ENCODE peak calls at places on chromosomes 4 and X, in ten cellular contexts. V is K562, U is suprapubic skin, X is HCT116, I is spleen, A is sigmoid colon, Y is esophagus muscularis mucosa, M is stomach, E is HepG2, T is upper lobe of left lung. Q is an unnamed sample.

GRCh38 chrX:65679071-65679540 is 11.7 kb downstream of the MSN start:
- DNase-seq in X (no peak), T (no peak), E (no peak), I (no peak), Y (no peak), M (no peak), V (no peak), U (no peak), A (no peak), Q (no peak)

GRCh38 chr4:158162637-158163036 is 10.2 kb downstream of the GASK1B start:
- DNase-seq in Y (no peak), X (no peak), M (no peak), E (no peak), U (no peak), A (no peak), V (no peak), T (no peak), I (no peak), Q (no peak)

GRCh38 chrX:123818243-123818642 is 41.6 kb upstream of the XIAP start:
- DNase-seq in U (no peak), A (no peak), I (no peak), M (peak), T (no peak), E (peak), Y (no peak), V (no peak), X (no peak), Q (no peak)

GRCh38 chrX:74449937-74450330 is 28.6 kb downstream of the SLC16A2 start:
- DNase-seq in V (no peak), M (no peak), E (no peak), Y (no peak), U (no peak), I (no peak), A (no peak), T (no peak), X (no peak), Q (no peak)

GRCh38 chr4:40718571-40718970 is 31.2 kb upstream of the NSUN7 start:
- DNase-seq in E (no peak), U (no peak), Y (no peak), V (no peak), A (no peak), I (no peak), M (peak), T (peak), X (no peak), Q (no peak)

GRCh38 chrX:7068939-7069367 is 78.6 kb upstream of the STS start:
- DNase-seq in I (no peak), E (no peak), X (no peak), T (no peak), Y (no peak), M (no peak), A (no peak), U (no peak), V (no peak), Q (no peak)

GRCh38 chr4:22179124-22179874 is 230.7 kb upstream of the KCNIP4 start:
- DNase-seq in I (no peak), T (no peak), X (no peak), Y (no peak), V (no peak), E (no peak), M (no peak), U (no peak), A (no peak), Q (no peak)

GRCh38 chrX:154735695-154736393 is 15.0 kb downstream of the GAB3 start:
- DNase-seq in X (no peak), A (peak), M (no peak), I (no peak), V (no peak), E (no peak), T (peak), U (no peak), Y (no peak), Q (no peak)

GRCh38 chr4:175290401-175290800 is 372.2 kb downstream of the ADAM29 start:
- DNase-seq in I (no peak), Y (no peak), M (no peak), T (no peak), X (no peak), V (no peak), E (no peak), A (no peak), U (no peak), Q (no peak)

GRCh38 chr4:40446785-40447184 is 111.7 kb downstream of the CHRNA9 start:
- DNase-seq in I (no peak), V (no peak), M (no peak), A (no peak), Y (no peak), X (no peak), U (no peak), E (no peak), T (no peak), Q (no peak)

GRCh38 chrX:7159132-7159861 is 11.3 kb upstream of the PUDP start:
- DNase-seq in X (no peak), V (no peak), M (peak), T (peak), U (no peak), A (no peak), E (no peak), Y (no peak), I (no peak), Q (no peak)

GRCh38 chrX:8783100-8784098 is 17.8 kb downstream of the FAM9A start:
- DNase-seq in T (peak), U (no peak), Y (no peak), V (peak), M (no peak), X (no peak), I (peak), A (no peak), E (peak), Q (peak)

GRCh38 chrX:74246524-74246923 is 57.5 kb upstream of the ZCCHC13 start:
- DNase-seq in V (no peak), T (no peak), X (no peak), A (no peak), M (no peak), E (no peak), I (no peak), U (no peak), Y (no peak), Q (no peak)

GRCh38 chrX:23857935-23858334 is 49.8 kb downstream of the APOO start:
- DNase-seq in V (no peak), U (no peak), I (no peak), T (no peak), X (no peak), M (no peak), E (no peak), Y (no peak), A (no peak), Q (no peak)

GRCh38 chr4:117447925-117448324 is 362.5 kb upstream of the TRAM1L1 start:
- DNase-seq in M (no peak), V (no peak), U (no peak), E (peak), X (no peak), Y (no peak), A (no peak), T (no peak), I (no peak), Q (no peak)

GRCh38 chrX:134101636-134102035 is 116.2 kb upstream of the GPC3 start:
- DNase-seq in M (no peak), I (no peak), Y (no peak), E (no peak), A (no peak), U (no peak), T (no peak), X (no peak), V (no peak), Q (no peak)

GRCh38 chr4:87946766-87947165 is 28.7 kb upstream of the SPP1 start:
- DNase-seq in T (no peak), X (no peak), V (no peak), U (no peak), I (no peak), A (no peak), M (no peak), Y (no peak), E (no peak), Q (no peak)

GRCh38 chr4:177051473-177052060 is 258.1 kb upstream of the NEIL3 start:
- DNase-seq in X (peak), I (no peak), V (peak), M (no peak), E (peak), Y (no peak), A (no peak), U (no peak), T (no peak), Q (peak)

GRCh38 chrX:16633754-16634153 is 16.2 kb upstream of the S100G start:
- DNase-seq in Y (no peak), I (no peak), A (no peak), V (no peak), T (no peak), M (no peak), E (no peak), U (no peak), X (no peak), Q (no peak)

GRCh38 chrX:16870095-16870860 is at the start of gene RBBP7:
- DNase-seq in T (peak), V (peak), I (peak), X (peak), M (peak), E (peak), Y (peak), U (peak), A (peak), Q (peak)

GRCh38 chr4:44493924-44494323 is 45.3 kb upstream of the KCTD8 start:
- DNase-seq in E (peak), Y (no peak), X (no peak), U (no peak), A (no peak), T (no peak), V (peak), I (no peak), M (no peak), Q (no peak)

GRCh38 chrX:41273638-41274037 is 60.3 kb upstream of the DDX3X start:
- DNase-seq in X (no peak), T (no peak), V (no peak), M (no peak), U (no peak), Y (no peak), E (no peak), I (no peak), A (no peak), Q (no peak)

GRCh38 chrX:82412851-82413250 is 1095.2 kb upstream of the POU3F4 start:
- DNase-seq in Y (no peak), A (no peak), T (no peak), U (no peak), I (no peak), V (no peak), X (peak), E (no peak), M (no peak), Q (no peak)

GRCh38 chrX:21412883-21413282 is 38.7 kb downstream of the CNKSR2 start:
- DNase-seq in U (no peak), V (no peak), A (no peak), T (no peak), E (no peak), M (no peak), Y (no peak), X (no peak), I (no peak), Q (no peak)

GRCh38 chr4:156195914-156196313 is 242.2 kb upstream of the CTSO start:
- DNase-seq in I (no peak), E (no peak), X (no peak), U (no peak), Y (no peak), M (no peak), V (no peak), T (no peak), A (no peak), Q (peak)

GRCh38 chr4:52659722-52660261 is 691 bp upstream of the USP46 start:
- DNase-seq in X (no peak), V (peak), A (peak), U (peak), I (peak), T (peak), Y (no peak), E (peak), M (peak), Q (no peak)

GRCh38 chr4:152255437-152255836 is 280.5 kb downstream of the FBXW7 start:
- DNase-seq in E (no peak), U (no peak), M (no peak), I (no peak), Y (peak), X (peak), V (no peak), T (peak), A (no peak), Q (no peak)

GRCh38 chr4:144574509-144574908 is 71.4 kb upstream of the HHIP start:
- DNase-seq in E (no peak), A (no peak), X (no peak), Y (no peak), U (no peak), M (no peak), T (no peak), V (no peak), I (no peak), Q (no peak)

GRCh38 chr4:182649698-182650477 is 267.3 kb downstream of the DCTD start:
- DNase-seq in U (no peak), X (no peak), A (no peak), V (no peak), Y (no peak), E (no peak), T (no peak), I (no peak), M (no peak), Q (no peak)

GRCh38 chr4:47863486-47863885 is 25.6 kb upstream of the CORIN start:
- DNase-seq in U (no peak), Y (no peak), E (no peak), I (no peak), V (no peak), X (no peak), A (no peak), T (no peak), M (no peak), Q (no peak)

GRCh38 chr4:185950891-185951290 is 118.1 kb upstream of the TLR3 start:
- DNase-seq in M (no peak), V (no peak), A (no peak), I (no peak), Y (no peak), T (no peak), X (no peak), U (no peak), E (no peak), Q (no peak)

GRCh38 chrX:12974217-12974796 is 603 bp upstream of the TMSB4X start:
- DNase-seq in Y (no peak), A (peak), I (peak), U (peak), X (no peak), T (peak), M (peak), E (no peak), V (peak), Q (no peak)

DNA sequence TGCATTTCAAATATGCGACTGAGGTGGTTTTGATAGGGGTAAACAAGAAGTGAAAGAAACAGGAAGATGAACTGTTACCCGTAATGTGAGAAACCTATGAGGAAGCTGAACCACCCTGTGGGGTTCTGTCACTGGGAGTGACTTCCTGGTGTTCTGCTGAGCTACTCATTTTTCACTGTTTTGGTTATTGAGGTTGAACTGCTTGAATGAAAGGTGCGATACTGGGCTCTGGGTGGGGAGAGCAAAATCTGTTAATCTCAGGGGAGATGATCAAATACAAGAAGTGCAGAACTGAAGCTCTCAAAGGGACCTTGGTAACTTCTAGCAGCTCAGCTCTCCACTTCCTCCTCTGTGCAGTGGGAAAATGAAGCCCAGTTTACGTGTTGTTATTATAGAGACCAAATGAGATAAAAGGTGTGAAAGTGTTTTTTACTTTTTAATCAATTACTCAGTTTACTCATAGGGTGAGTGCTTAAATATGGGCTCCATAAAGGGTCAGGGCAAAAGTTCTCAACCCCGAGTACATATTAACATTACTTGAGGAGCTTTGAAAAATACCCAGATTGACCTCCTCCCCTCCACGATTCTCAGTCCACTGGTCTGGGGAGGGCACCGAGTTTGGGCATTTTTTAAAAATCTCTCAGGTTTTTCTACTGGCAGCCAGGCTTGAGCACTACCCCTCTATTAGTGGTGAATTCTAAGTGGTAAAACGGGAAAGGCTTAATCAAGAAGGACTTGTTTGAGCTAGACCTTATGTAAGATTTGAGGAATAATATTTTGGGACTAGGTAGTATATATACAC is 66.7 kb downstream of the COQ2 start:
- DNase-seq in A (no peak), I (no peak), Y (peak), E (no peak), T (peak), V (no peak), U (no peak), X (no peak), M (peak), Q (peak)
- TF ChIP-seq POLR2AphosphoS5 in A (no peak), I (no peak), Y (no peak), E (no peak), T (no peak), V (no peak), U (no peak), X (no peak), M (no peak), Q (no peak)

GRCh38 chr4:42412251-42412650 is 15.0 kb downstream of the SHISA3 start:
- DNase-seq in Y (no peak), T (no peak), E (no peak), I (no peak), M (no peak), A (no peak), U (no peak), X (no peak), V (no peak), Q (no peak)
- TF ChIP-seq POLR2AphosphoS5 in Y (no peak), T (no peak), E (no peak), I (no peak), M (no peak), A (no peak), U (no peak), X (no peak), V (no peak), Q (no peak)

GRCh38 chr4:180827610-180828009 is 1415.6 kb upstream of the TENM3 start:
- DNase-seq in Y (no peak), E (no peak), T (no peak), I (no peak), A (no peak), V (no peak), M (no peak), U (no peak), X (no peak), Q (no peak)
- TF ChIP-seq POLR2AphosphoS5 in Y (no peak), E (no peak), T (no peak), I (no peak), A (no peak), V (no peak), M (no peak), U (no peak), X (no peak), Q (no peak)

GRCh38 chr4:84503495-84504437 is 4.7 kb upstream of the NKX6-1 start:
- DNase-seq in Y (no peak), I (no peak), X (peak), T (no peak), A (no peak), V (peak), U (no peak), M (no peak), E (peak), Q (no peak)
- TF ChIP-seq POLR2AphosphoS5 in Y (peak), I (no peak), X (no peak), T (no peak), A (no peak), V (no peak), U (no peak), M (no peak), E (no peak), Q (no peak)